ENCODE peak calls at places on chromosomes 3 and 15, in five cellular contexts. B is left ventricle myocardium inferior, A is brain microvascular endothelial cell, S is vagina, O is foreskin fibroblast. J is an unnamed sample.
A peak's percentile ranks its signal among the peaks of the same experiment; 100 is the strongest.

GRCh38 chr3:159765860-159766294 is 222.8 kb upstream of the IL12A start:
- DNase-seq in B (no peak), A (no peak), S (no peak), O (no peak), J (no peak)

GRCh38 chr3:10198761-10199688 is 34.3 kb downstream of the IRAK2 start:
- DNase-seq in B (no peak), A (peak; percentile 42), S (no peak), O (no peak), J (no peak)

GRCh38 chr3:99319450-99319849 is 318.9 kb upstream of the COL8A1 start:
- DNase-seq in B (no peak), A (no peak), S (no peak), O (no peak), J (no peak)

GRCh38 chr3:175238848-175239247 is 379.7 kb downstream of the NAALADL2 start:
- DNase-seq in B (no peak), A (no peak), S (no peak), O (no peak), J (no peak)

GRCh38 chr3:134029734-134030381 is at the start of gene SLCO2A1:
- DNase-seq in B (peak; percentile 27), A (no peak), S (peak; percentile 72), O (no peak), J (no peak)

GRCh38 chr3:3053974-3054373 is 56.2 kb downstream of the IL5RA start:
- DNase-seq in B (no peak), A (no peak), S (no peak), O (no peak), J (no peak)

GRCh38 chr3:189286188-189286587 is 114.4 kb downstream of the TPRG1 start:
- DNase-seq in B (no peak), A (no peak), S (no peak), O (no peak), J (no peak)

GRCh38 chr3:14640157-14640562 is 11.4 kb upstream of the CCDC174 start:
- DNase-seq in B (no peak), A (no peak), S (no peak), O (no peak), J (no peak)

GRCh38 chr3:159763466-159764210 is 225.0 kb upstream of the IL12A start:
- DNase-seq in B (peak; percentile 82), A (peak; percentile 91), S (no peak), O (peak; percentile 81), J (peak; percentile 67)

DNA sequence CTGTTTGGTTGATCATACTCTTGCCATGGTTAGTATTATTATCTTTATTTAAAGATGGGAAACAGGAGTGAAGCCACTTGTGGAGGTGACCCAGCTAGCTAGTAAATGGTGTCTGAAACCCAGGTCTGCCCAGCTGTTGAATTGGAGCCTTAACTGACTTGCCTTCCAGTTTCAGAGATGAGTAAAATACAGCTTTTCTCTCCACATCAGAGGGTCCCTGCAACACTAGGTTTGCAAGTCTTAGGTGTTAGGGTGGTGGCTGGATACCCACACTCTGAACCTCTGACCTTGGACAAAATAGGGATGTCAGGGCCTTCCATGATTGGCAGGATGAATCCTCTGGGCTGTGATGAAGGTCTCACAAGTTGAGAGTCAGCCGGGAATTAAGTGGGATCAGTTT is 4.1 kb downstream of the FLNB start:
- DNase-seq in B (no peak), A (no peak), S (no peak), O (no peak), J (no peak)
- H3K4me3 ChIP-seq in B (no peak overlapping the region), A (no peak overlapping the region), S (no peak overlapping the region), O (no peak overlapping the region), J (no peak overlapping the region)

DNA sequence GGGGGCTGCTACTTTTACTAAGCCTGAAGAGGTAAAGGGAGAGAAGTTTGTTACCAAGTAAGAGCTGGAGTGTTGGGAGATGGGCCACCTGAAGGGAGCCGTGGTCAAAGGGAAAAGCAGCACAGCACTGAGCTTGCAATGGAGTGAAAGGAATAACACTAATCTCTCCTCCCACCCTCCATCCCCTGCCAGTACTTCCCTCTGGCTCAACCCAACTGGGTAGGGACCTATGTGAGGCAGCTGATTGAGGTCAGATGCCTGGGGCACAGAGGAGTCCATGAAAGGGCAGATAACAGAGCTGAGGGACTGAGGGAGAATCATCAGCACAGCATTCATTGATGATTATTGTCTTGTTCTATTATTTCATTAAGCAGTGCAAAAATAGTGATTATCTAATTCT is 212.4 kb upstream of the TBC1D5 start:
- DNase-seq in B (no peak), A (no peak), S (no peak), O (no peak), J (no peak)
- TF ChIP-seq CTCF in B (no peak), A (no peak), S (no peak), O (no peak), J (no peak)

DNA sequence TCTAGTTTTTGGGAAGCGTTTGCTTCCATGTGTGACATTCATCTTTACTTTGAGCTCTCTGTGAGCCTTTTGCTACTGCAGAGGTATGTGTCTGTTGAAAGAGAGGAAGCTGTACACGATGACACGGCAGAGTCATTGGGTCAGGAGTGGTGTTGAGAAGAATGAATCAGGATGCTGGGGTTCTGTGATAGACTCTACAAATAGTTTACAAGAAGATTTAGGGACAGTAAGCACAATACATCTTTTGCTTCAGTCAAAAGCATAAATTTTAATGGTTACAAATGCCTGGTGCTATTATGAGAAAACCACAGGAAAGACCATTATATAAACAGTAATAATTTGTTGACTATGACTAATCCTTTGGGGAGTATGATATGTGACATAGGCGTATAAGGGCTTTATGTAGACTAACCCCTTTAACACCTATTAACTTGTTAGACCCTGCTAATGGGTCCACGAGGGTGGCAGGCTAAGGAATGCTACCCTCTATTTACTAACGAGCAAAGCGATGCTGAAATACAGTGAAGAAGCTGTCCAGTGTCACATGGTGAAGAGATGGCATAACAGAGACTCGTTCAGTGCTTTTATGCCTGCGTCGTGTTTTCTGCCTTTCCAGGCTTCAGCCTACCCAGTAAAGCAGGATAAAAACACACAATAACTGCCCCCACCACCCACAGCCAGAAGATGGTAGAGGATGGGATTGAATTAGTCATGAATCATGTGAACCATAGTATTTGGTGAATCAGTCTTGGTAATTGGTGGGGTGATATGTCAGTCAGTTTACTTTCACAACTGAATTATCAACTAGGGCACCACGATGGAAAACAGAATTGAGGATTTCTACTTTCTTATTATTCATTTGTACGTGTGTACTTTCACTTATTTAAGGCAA is 118.8 kb downstream of the LPP start:
- DNase-seq in B (no peak), A (peak; percentile 84), S (no peak), O (peak; percentile 93), J (peak; percentile 64)
- H3K4me3 ChIP-seq in B (no peak overlapping the region), A (no peak overlapping the region), S (no peak overlapping the region), O (no peak overlapping the region), J (no peak overlapping the region)

DNA sequence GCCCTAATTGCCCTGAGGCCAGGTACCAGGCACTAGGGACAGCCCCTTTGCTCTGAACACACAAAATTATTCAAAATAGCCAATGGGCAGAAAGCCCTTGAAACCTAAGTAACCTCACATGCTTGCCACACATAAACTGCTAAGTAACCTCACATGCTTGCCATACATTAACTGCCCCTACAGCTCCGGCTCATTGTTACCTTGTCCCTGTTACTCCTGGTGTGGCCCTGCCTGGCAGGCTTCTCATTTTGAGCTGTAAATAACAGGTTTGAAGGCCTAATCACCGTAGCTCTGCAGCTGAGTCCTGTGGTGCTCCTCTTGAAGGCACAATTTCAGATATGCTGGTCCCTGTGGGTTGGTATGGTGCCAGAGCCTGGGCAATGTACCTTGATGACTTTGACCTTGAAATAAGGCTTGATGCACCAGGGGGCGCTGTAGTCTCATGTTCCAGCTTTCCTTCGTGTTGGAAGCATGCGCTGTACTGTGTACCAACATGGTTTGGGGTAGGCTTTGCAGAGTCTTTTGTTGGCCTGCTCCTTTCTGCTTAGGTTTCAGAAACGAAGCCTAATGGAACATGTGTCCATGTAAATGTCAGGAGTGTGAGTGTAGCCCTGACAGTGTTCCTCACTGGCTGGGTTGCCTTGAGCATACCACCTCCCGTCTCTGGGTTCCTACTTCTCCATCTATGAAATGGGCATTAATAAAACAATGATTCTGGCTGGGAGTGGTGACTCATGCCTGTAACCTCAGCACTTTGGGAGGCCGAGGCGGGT is 3.8 kb upstream of the CCR4 start:
- DNase-seq in B (peak; percentile 75), A (peak; percentile 83), S (peak; percentile 76), O (peak; percentile 57), J (peak; percentile 86)
- TF ChIP-seq CTCF in B (peak; percentile 69), A (peak; percentile 83), S (peak; percentile 49), O (peak; percentile 65), J (peak; percentile 78)

DNA sequence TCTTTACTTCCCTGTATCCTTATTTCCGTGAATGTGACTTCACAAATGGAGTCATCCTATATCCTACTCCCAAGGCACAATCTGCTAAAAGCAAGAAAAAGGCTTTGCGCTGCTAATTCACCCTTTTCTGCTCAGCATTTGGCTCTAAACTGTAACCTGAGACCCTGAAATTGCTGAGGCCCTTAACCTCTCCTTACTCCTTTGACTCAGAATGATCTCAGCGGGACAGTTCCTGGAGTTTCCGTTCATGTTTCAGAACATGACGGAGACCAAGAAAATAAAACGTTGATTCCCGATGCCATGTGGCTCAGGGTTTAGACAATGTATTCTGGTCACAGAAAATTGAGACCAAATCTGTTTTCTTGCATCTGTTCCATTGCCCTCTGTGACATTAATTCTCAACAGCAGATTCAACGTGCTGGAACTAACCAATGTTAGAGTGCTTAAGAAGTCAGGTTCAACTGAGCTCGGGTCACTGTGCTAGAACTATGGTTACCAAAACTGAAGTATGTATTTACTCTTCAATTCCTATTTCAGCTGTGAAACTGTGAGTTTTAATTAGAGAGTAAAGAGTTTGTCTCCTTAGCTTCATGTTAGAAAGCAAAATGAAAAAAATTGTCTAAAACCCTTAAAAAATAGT is 45.4 kb upstream of the TMC3 start:
- DNase-seq in B (no peak), A (peak; percentile 66), S (no peak), O (peak; percentile 62), J (no peak)
- H3K4me3 ChIP-seq in B (no peak overlapping the region), A (no peak overlapping the region), S (no peak overlapping the region), O (no peak overlapping the region), J (no peak overlapping the region)

GRCh38 chr3:143825513-143825912 is 22.8 kb downstream of the SLC9A9 start:
- DNase-seq in B (no peak), A (no peak), S (no peak), O (no peak), J (no peak)
- TF ChIP-seq CTCF in B (no peak), A (no peak), S (no peak), O (no peak), J (no peak)